ENCODE peak calls at places on chromosomes 3 and 15, in four cellular contexts. I, L, O and M are unnamed samples.
A peak's percentile ranks its signal among the peaks of the same experiment; 100 is the strongest.

GRCh38 chr3:194333212-194333980 is 17.7 kb downstream of the CPN2 start:
- DNase-seq in I (no peak), L (peak; percentile 77), O (peak; percentile 98), M (no peak)

GRCh38 chr15:62534996-62535395 is 369.9 kb upstream of the C2CD4B start:
- DNase-seq in I (no peak), L (no peak), O (no peak), M (no peak)

GRCh38 chr15:70341566-70341965 is 243.8 kb upstream of the TLE3 start:
- DNase-seq in I (no peak), L (no peak), O (peak; percentile 30), M (no peak)

GRCh38 chr15:71549697-71550096 is 260.7 kb upstream of the NR2E3 start:
- DNase-seq in I (no peak), L (no peak), O (no peak), M (no peak)

GRCh38 chr3:171458857-171459129 is 1.4 kb downstream of the TNIK start:
- DNase-seq in I (no peak), L (no peak), O (peak; percentile 55), M (no peak)

GRCh38 chr15:78075490-78076230 is 1.9 kb downstream of the TBC1D2B start:
- DNase-seq in I (no peak), L (peak; percentile 68), O (no peak), M (peak; percentile 56)

GRCh38 chr15:66713843-66714508 is 11.9 kb downstream of the SMAD6 start:
- DNase-seq in I (peak; percentile 56), L (no peak), O (no peak), M (no peak)

GRCh38 chr3:23999012-23999641 is 54.0 kb downstream of the NR1D2 start:
- DNase-seq in I (no peak), L (peak; percentile 45), O (peak; percentile 92), M (peak; percentile 36)

GRCh38 chr3:3295586-3295985 is 116.1 kb upstream of the CRBN start:
- DNase-seq in I (no peak), L (no peak), O (no peak), M (no peak)

GRCh38 chr3:103440539-103441113 is 1005.8 kb downstream of the ZPLD1 start:
- DNase-seq in I (no peak), L (no peak), O (no peak), M (no peak)

GRCh38 chr15:64845183-64845611 is 3.5 kb downstream of the PLEKHO2 start:
- DNase-seq in I (no peak), L (no peak), O (no peak), M (no peak)

GRCh38 chr3:170418422-170419300 is at the start of gene CLDN11:
- DNase-seq in I (no peak), L (no peak), O (peak; percentile 83), M (no peak)

GRCh38 chr3:60514866-60515265 is 736.4 kb downstream of the FHIT start:
- DNase-seq in I (no peak), L (no peak), O (no peak), M (no peak)

GRCh38 chr3:4864503-4864902 is 114.7 kb upstream of the BHLHE40 start:
- DNase-seq in I (no peak), L (no peak), O (no peak), M (no peak)

GRCh38 chr3:19950316-19950715 is 3.4 kb downstream of the RAB5A start:
- DNase-seq in I (no peak), L (no peak), O (no peak), M (no peak)

GRCh38 chr15:91271565-91272153 is 171.6 kb downstream of the SV2B start:
- DNase-seq in I (peak; percentile 19), L (peak; percentile 35), O (peak; percentile 69), M (peak; percentile 70)

GRCh38 chr3:49471856-49472495 is 1.9 kb downstream of the DAG1 start:
- DNase-seq in I (no peak), L (no peak), O (no peak), M (no peak)

GRCh38 chr15:66863382-66864085 is 161.5 kb downstream of the SMAD6 start:
- DNase-seq in I (no peak), L (no peak), O (peak; percentile 29), M (no peak)

GRCh38 chr3:177438596-177439220 is 241.4 kb upstream of the TBL1XR1 start:
- DNase-seq in I (no peak), L (no peak), O (no peak), M (no peak)

GRCh38 chr3:111336511-111336910 is 205.5 kb upstream of the CD96 start:
- DNase-seq in I (no peak), L (no peak), O (no peak), M (no peak)

GRCh38 chr3:5520237-5520636 is 332.7 kb downstream of the EDEM1 start:
- DNase-seq in I (no peak), L (no peak), O (no peak), M (no peak)

GRCh38 chr15:79161837-79162508 is 71.4 kb upstream of the RASGRF1 start:
- DNase-seq in I (no peak), L (no peak), O (no peak), M (no peak)

GRCh38 chr15:90287096-90287495 is 21.6 kb downstream of the NGRN start:
- DNase-seq in I (no peak), L (no peak), O (no peak), M (peak; percentile 42)

GRCh38 chr3:129688310-129688895 is 81.9 kb upstream of the PLXND1 start:
- DNase-seq in I (no peak), L (peak; percentile 78), O (peak; percentile 75), M (peak; percentile 30)

GRCh38 chr3:129424185-129424841 is 4.1 kb downstream of the EFCAB12 start:
- DNase-seq in I (peak; percentile 66), L (peak; percentile 54), O (no peak), M (no peak)

GRCh38 chr15:66803182-66803729 is 101.2 kb downstream of the SMAD6 start:
- DNase-seq in I (no peak), L (peak; percentile 84), O (peak; percentile 73), M (peak; percentile 70)

GRCh38 chr3:124510290-124510689 is 220.0 kb upstream of the UMPS start:
- DNase-seq in I (no peak), L (no peak), O (no peak), M (no peak)

GRCh38 chr3:43872901-43873300 is 182.2 kb downstream of the ABHD5 start:
- DNase-seq in I (no peak), L (no peak), O (peak; percentile 45), M (peak; percentile 38)

GRCh38 chr3:114565201-114565600 is 271.4 kb downstream of the TIGIT start:
- DNase-seq in I (no peak), L (no peak), O (no peak), M (no peak)

GRCh38 chr3:185896565-185896964 is 41.2 kb downstream of the TRA2B start:
- DNase-seq in I (no peak), L (no peak), O (no peak), M (no peak)

GRCh38 chr3:56921573-56922571 is 120.1 kb upstream of the ARHGEF3 start:
- DNase-seq in I (no peak), L (no peak), O (no peak), M (no peak)

GRCh38 chr15:93173369-93173768 is 84.4 kb upstream of the RGMA start:
- DNase-seq in I (no peak), L (no peak), O (no peak), M (no peak)

GRCh38 chr3:46959169-46959515 is 17.4 kb downstream of the CCDC12 start:
- DNase-seq in I (no peak), L (no peak), O (no peak), M (no peak)

GRCh38 chr3:118168175-118168574 is 866.5 kb downstream of the IGSF11 start:
- DNase-seq in I (no peak), L (peak; percentile 0), O (no peak), M (no peak)

GRCh38 chr3:12648384-12648959 is 15.4 kb downstream of the RAF1 start:
- DNase-seq in I (peak; percentile 85), L (no peak), O (no peak), M (no peak)

GRCh38 chr3:94136133-94136532 is 73.3 kb downstream of the NSUN3 start:
- DNase-seq in I (no peak), L (no peak), O (no peak), M (no peak)

GRCh38 chr3:94130690-94131089 is 67.8 kb downstream of the NSUN3 start:
- DNase-seq in I (no peak), L (no peak), O (no peak), M (no peak)

GRCh38 chr3:94137377-94137776 is 74.5 kb downstream of the NSUN3 start:
- DNase-seq in I (no peak), L (no peak), O (no peak), M (no peak)

DNA sequence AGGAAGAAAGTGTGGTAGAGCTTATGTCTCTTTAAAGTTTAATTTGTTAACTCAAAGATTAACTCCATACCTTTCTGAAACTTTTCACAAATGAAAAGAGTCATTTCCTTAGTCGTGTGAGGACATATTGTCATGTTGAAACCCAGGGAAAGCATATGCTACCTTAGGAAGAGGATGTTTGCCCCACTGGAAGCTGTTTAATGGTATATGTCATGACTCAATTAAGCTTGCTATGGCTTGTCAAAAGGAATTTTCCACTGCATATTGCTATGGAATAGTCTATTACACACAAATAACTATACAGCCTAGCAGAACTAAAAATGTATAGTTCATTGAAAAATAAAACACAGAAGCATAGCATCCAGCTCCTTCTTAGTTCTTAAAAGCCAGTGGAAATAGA is 69.9 kb downstream of the NSUN3 start:
- DNase-seq in I (no peak), L (no peak), O (no peak), M (no peak)
- TF ChIP-seq SUZ12 in I (no peak), L (no peak), O (no peak), M (no peak)

GRCh38 chr3:37961622-37962455 is 28.7 kb upstream of the VILL start:
- DNase-seq in I (no peak), L (no peak), O (no peak), M (peak; percentile 82)
- H3K9ac ChIP-seq in I (no peak overlapping the region), L (no peak overlapping the region), O (no peak overlapping the region), M (no peak overlapping the region)

GRCh38 chr15:35142578-35142977 is 57.5 kb upstream of the NANOGP8 start:
- DNase-seq in I (no peak), L (no peak), O (no peak), M (no peak)
- TF ChIP-seq SUZ12 in I (no peak), L (no peak), O (no peak), M (no peak)

GRCh38 chr3:16242177-16242576 is 22.6 kb downstream of the DPH3 start:
- DNase-seq in I (no peak), L (no peak), O (no peak), M (no peak)

GRCh38 chr3:16241225-16241624 is 23.5 kb downstream of the DPH3 start:
- DNase-seq in I (no peak), L (no peak), O (no peak), M (no peak)

GRCh38 chr3:16239082-16239770 is 25.5 kb downstream of the DPH3 start:
- DNase-seq in I (no peak), L (no peak), O (no peak), M (no peak)

GRCh38 chr3:16239776-16240175 is 25.0 kb downstream of the DPH3 start:
- DNase-seq in I (no peak), L (no peak), O (no peak), M (no peak)

DNA sequence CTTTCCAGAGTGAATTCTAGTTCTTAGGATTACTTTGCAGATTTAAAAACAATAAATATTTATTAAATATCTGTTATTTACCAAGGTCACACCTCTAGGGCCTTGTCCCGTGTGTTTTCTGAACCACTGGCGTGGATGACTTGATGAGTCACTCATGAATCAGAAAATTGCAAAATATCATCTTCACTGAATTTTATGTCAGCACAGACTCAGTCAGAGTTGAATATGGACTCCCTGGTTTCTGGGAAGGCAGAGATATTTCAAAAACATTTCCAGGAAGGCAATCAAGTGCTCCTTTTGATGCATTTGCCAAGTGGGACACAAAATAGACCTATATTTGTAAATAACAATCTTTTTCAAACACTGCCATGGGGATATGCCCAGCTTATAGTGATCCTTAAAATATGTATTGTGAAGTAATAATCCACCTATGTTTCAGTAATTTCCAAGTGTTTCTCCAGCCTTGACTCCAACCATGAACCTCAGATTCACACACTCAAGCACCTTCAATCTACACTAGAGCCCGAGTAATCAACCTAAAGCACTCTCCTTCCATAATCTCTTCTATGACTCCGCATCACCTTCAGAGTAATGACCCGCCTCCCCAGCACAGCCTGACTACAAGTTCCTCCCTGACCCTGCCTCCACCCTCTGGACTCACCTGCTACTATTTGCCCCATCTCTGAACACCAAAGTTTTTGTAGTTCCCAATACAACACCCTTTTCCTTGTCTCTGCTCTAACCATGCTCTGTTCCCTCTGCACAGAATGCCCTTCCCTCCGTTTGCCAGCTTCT is 24.3 kb downstream of the DPH3 start:
- DNase-seq in I (no peak), L (no peak), O (no peak), M (no peak)
- H3K9ac ChIP-seq in I (no peak overlapping the region), L (no peak overlapping the region), O (no peak overlapping the region), M (no peak overlapping the region)